ENCODE peak calls at places on chromosomes 16 and 17, in six cellular contexts. I, U, T, S, X and N are unnamed samples.

GRCh38 chr17:19897901-19898300 is 30.2 kb upstream of the ULK2 start:
- DNase-seq in S (peak; percentile 89), I (no peak), X (no peak), T (no peak), U (no peak), N (no peak)

GRCh38 chr16:56451753-56452689 is 667 bp downstream of the OGFOD1 start:
- DNase-seq in X (no peak), U (no peak), S (peak; percentile 46), I (peak; percentile 55), T (peak; percentile 53), N (no peak)

GRCh38 chr16:70717817-70718216 is 32.0 kb upstream of the MTSS2 start:
- DNase-seq in T (no peak), X (no peak), I (no peak), S (no peak), U (no peak), N (no peak)

GRCh38 chr17:36464765-36465088 is 21.8 kb upstream of the ZNHIT3 start:
- DNase-seq in U (no peak), S (no peak), X (no peak), T (no peak), I (no peak), N (no peak)

GRCh38 chr17:34241062-34241461 is 14.0 kb upstream of the CCL2 start:
- DNase-seq in I (no peak), T (no peak), U (peak; percentile 41), S (peak; percentile 25), X (peak; percentile 85), N (no peak)

GRCh38 chr16:11188801-11189740 is 66.9 kb downstream of the SOCS1 start:
- DNase-seq in I (no peak), S (no peak), U (no peak), T (no peak), X (no peak), N (no peak)

GRCh38 chr17:63445571-63446217 is 412 bp downstream of the CYB561 start:
- DNase-seq in S (no peak), U (no peak), I (no peak), T (peak; percentile 85), X (no peak), N (peak; percentile 51)

GRCh38 chr17:28901866-28902818 is 737 bp downstream of the DHRS13 start:
- DNase-seq in I (peak; percentile 33), S (no peak), T (peak; percentile 35), X (peak; percentile 64), U (peak; percentile 68), N (peak; percentile 44)

GRCh38 chr17:17435323-17435722 is 41.5 kb upstream of the MED9 start:
- DNase-seq in I (peak; percentile 71), S (peak; percentile 96), U (no peak), X (no peak), T (no peak), N (no peak)

GRCh38 chr16:1071561-1072225 is 854 bp upstream of the SSTR5 start:
- DNase-seq in S (no peak), I (no peak), T (no peak), X (no peak), U (no peak), N (no peak)

GRCh38 chr16:86966781-86967180 is 350.4 kb downstream of the C16orf95 start:
- DNase-seq in I (peak; percentile 16), S (no peak), X (no peak), U (no peak), T (no peak), N (no peak)

GRCh38 chr17:47694018-47694817 is at the start of gene TBKBP1:
- DNase-seq in U (peak; percentile 70), T (peak; percentile 75), S (no peak), X (peak; percentile 80), I (no peak), N (no peak)

GRCh38 chr16:77387810-77388209 is 47.0 kb downstream of the ADAMTS18 start:
- DNase-seq in X (no peak), I (no peak), T (no peak), U (no peak), S (no peak), N (no peak)

GRCh38 chr16:24534634-24535033 is 4.7 kb upstream of the RBBP6 start:
- DNase-seq in S (no peak), X (no peak), T (no peak), U (no peak), I (no peak), N (no peak)

GRCh38 chr16:3022208-3022696 is 1.5 kb downstream of the HCFC1R1 start:
- DNase-seq in S (peak; percentile 96), X (peak; percentile 93), I (peak; percentile 94), T (no peak), U (peak; percentile 55), N (peak; percentile 44)

GRCh38 chr17:4849011-4849536 is 15.9 kb downstream of the MINK1 start:
- DNase-seq in U (no peak), S (no peak), T (no peak), X (no peak), I (no peak), N (no peak)

GRCh38 chr17:29383687-29384086 is 6.5 kb upstream of the TAOK1 start:
- DNase-seq in T (no peak), I (no peak), U (no peak), X (no peak), S (peak; percentile 71), N (no peak)

GRCh38 chr16:56667581-56668571 is at the start of gene MT1G:
- DNase-seq in X (no peak), S (no peak), T (no peak), U (no peak), I (no peak), N (no peak)

GRCh38 chr17:44152875-44153274 is 11.1 kb downstream of the HROB start:
- DNase-seq in U (no peak), X (no peak), S (no peak), T (no peak), I (no peak), N (no peak)

GRCh38 chr17:1312261-1312870 is 32.9 kb downstream of the TRARG1 start:
- DNase-seq in I (no peak), X (no peak), S (no peak), T (peak; percentile 61), U (peak; percentile 29), N (no peak)

GRCh38 chr17:82440991-82441627 is 9.4 kb downstream of the CYBC1 start:
- DNase-seq in U (no peak), I (no peak), S (no peak), T (no peak), X (no peak), N (no peak)

GRCh38 chr17:27609606-27610303 is 21.2 kb upstream of the LGALS9 start:
- DNase-seq in X (no peak), U (peak; percentile 69), S (peak; percentile 48), I (peak; percentile 76), T (peak; percentile 14), N (no peak)

GRCh38 chr16:70675851-70676513 is 9.9 kb downstream of the MTSS2 start:
- DNase-seq in U (no peak), S (no peak), X (no peak), I (no peak), T (no peak), N (no peak)

GRCh38 chr17:81991684-81992513 is 14.5 kb downstream of the ASPSCR1 start:
- DNase-seq in X (peak; percentile 78), U (no peak), S (peak; percentile 22), I (no peak), T (no peak), N (no peak)

GRCh38 chr17:67862614-67863217 is 37.4 kb downstream of the BPTF start:
- DNase-seq in X (no peak), S (no peak), T (no peak), I (no peak), U (no peak), N (no peak)

GRCh38 chr16:77807-78443 is at the start of gene MPG:
- DNase-seq in X (peak; percentile 94), I (peak; percentile 53), T (peak; percentile 87), S (peak; percentile 70), U (peak; percentile 59), N (peak; percentile 73)

GRCh38 chr17:8859029-8859803 is 8.3 kb downstream of the PIK3R6 start:
- DNase-seq in U (peak; percentile 46), T (no peak), X (peak; percentile 71), S (peak; percentile 96), I (no peak), N (no peak)

GRCh38 chr17:11205656-11206055 is 35.4 kb upstream of the SHISA6 start:
- DNase-seq in U (no peak), X (no peak), T (no peak), S (no peak), I (no peak), N (no peak)

GRCh38 chr17:47733047-47733413 is at the start of gene TBX21:
- DNase-seq in X (no peak), T (peak; percentile 88), S (peak; percentile 58), U (peak; percentile 71), I (no peak), N (peak; percentile 72)